ENCODE peak calls at places on chromosomes 4 and X, in four cellular contexts. One of them, this sample, is unnamed.
A peak's percentile ranks its signal among the peaks of the same experiment; 100 is the strongest.

GRCh38 chr4:8115916-8116315 is 42.7 kb downstream of the ABLIM2 start:
- DNase-seq in neuronal stem cell: no peak
- DNase-seq in body of pancreas: no peak
- DNase-seq in tibial artery: no peak
- DNase-seq in this sample: no peak

GRCh38 chr4:18568600-18568999 is 547.0 kb upstream of the LCORL start:
- DNase-seq in neuronal stem cell: no peak
- DNase-seq in body of pancreas: no peak
- DNase-seq in tibial artery: no peak
- DNase-seq in this sample: no peak

GRCh38 chr4:183987987-183988392 is 82.9 kb downstream of the STOX2 start:
- DNase-seq in neuronal stem cell: peak; percentile 83
- DNase-seq in body of pancreas: peak; percentile 27
- DNase-seq in tibial artery: peak; percentile 53
- DNase-seq in this sample: peak; percentile 91

GRCh38 chr4:88818650-88819470 is 121.2 kb upstream of the NAP1L5 start:
- DNase-seq in neuronal stem cell: peak; percentile 24
- DNase-seq in body of pancreas: peak; percentile 59
- DNase-seq in tibial artery: peak; percentile 47
- DNase-seq in this sample: peak; percentile 38

GRCh38 chr4:39698424-39699009 is 581 bp downstream of the UBE2K start:
- DNase-seq in neuronal stem cell: no peak
- DNase-seq in body of pancreas: peak; percentile 48
- DNase-seq in tibial artery: peak; percentile 44
- DNase-seq in this sample: peak; percentile 48

GRCh38 chr4:42708625-42709024 is 51.7 kb upstream of the ATP8A1 start:
- DNase-seq in neuronal stem cell: no peak
- DNase-seq in body of pancreas: no peak
- DNase-seq in tibial artery: no peak
- DNase-seq in this sample: no peak

GRCh38 chr4:8528713-8529112 is 51.5 kb upstream of the GPR78 start:
- DNase-seq in neuronal stem cell: no peak
- DNase-seq in body of pancreas: no peak
- DNase-seq in tibial artery: no peak
- DNase-seq in this sample: no peak

GRCh38 chr4:36824682-36825081 is 419.9 kb upstream of the NWD2 start:
- DNase-seq in neuronal stem cell: no peak
- DNase-seq in body of pancreas: no peak
- DNase-seq in tibial artery: no peak
- DNase-seq in this sample: no peak

GRCh38 chrX:2145672-2146412 is 354.9 kb downstream of the DHRSX start:
- DNase-seq in neuronal stem cell: no peak
- DNase-seq in body of pancreas: no peak
- DNase-seq in tibial artery: no peak
- DNase-seq in this sample: no peak

GRCh38 chr4:7886250-7886973 is 53.2 kb downstream of the AFAP1 start:
- DNase-seq in neuronal stem cell: no peak
- DNase-seq in body of pancreas: no peak
- DNase-seq in tibial artery: no peak
- DNase-seq in this sample: peak; percentile 56

GRCh38 chrX:2497961-2498780 is 2.6 kb downstream of the DHRSX start:
- DNase-seq in neuronal stem cell: no peak
- DNase-seq in body of pancreas: peak; percentile 58
- DNase-seq in tibial artery: no peak
- DNase-seq in this sample: peak; percentile 59

GRCh38 chr4:7412586-7412975 is 22.1 kb downstream of the PSAPL1 start:
- DNase-seq in neuronal stem cell: no peak
- DNase-seq in body of pancreas: no peak
- DNase-seq in tibial artery: peak; percentile 1
- DNase-seq in this sample: no peak

GRCh38 chrX:13837290-13837745 is 20.4 kb upstream of the GPM6B start:
- DNase-seq in neuronal stem cell: peak; percentile 5
- DNase-seq in body of pancreas: no peak
- DNase-seq in tibial artery: no peak
- DNase-seq in this sample: peak; percentile 55

GRCh38 chrX:129037389-129037788 is 485.9 kb downstream of the SMARCA1 start:
- DNase-seq in neuronal stem cell: no peak
- DNase-seq in body of pancreas: no peak
- DNase-seq in tibial artery: no peak
- DNase-seq in this sample: no peak

GRCh38 chrX:79117078-79117477 is 27.4 kb upstream of the GPR174 start:
- DNase-seq in neuronal stem cell: no peak
- DNase-seq in body of pancreas: no peak
- DNase-seq in tibial artery: no peak
- DNase-seq in this sample: no peak

GRCh38 chr4:44120646-44121045 is 328.0 kb downstream of the KCTD8 start:
- DNase-seq in neuronal stem cell: no peak
- DNase-seq in body of pancreas: no peak
- DNase-seq in tibial artery: no peak
- DNase-seq in this sample: no peak

GRCh38 chrX:41707218-41707617 is 16.8 kb upstream of the GPR82 start:
- DNase-seq in neuronal stem cell: no peak
- DNase-seq in body of pancreas: no peak
- DNase-seq in tibial artery: no peak
- DNase-seq in this sample: no peak

GRCh38 chr4:104986306-104986705 is 160.4 kb upstream of the TET2 start:
- DNase-seq in neuronal stem cell: no peak
- DNase-seq in body of pancreas: no peak
- DNase-seq in tibial artery: no peak
- DNase-seq in this sample: no peak

GRCh38 chrX:20270557-20270880 is 3.8 kb upstream of the RPS6KA3 start:
- DNase-seq in neuronal stem cell: no peak
- DNase-seq in body of pancreas: no peak
- DNase-seq in tibial artery: no peak
- DNase-seq in this sample: no peak

GRCh38 chrX:64204252-64204651 is 1.3 kb downstream of the AMER1 start:
- DNase-seq in neuronal stem cell: no peak
- DNase-seq in body of pancreas: peak; percentile 34
- DNase-seq in tibial artery: peak; percentile 19
- DNase-seq in this sample: no peak

GRCh38 chr4:165974647-165975335 is 101.8 kb downstream of the TLL1 start:
- DNase-seq in neuronal stem cell: no peak
- DNase-seq in body of pancreas: no peak
- DNase-seq in tibial artery: no peak
- DNase-seq in this sample: no peak

GRCh38 chr4:156773648-156774357 is 197.8 kb downstream of the PDGFC start:
- DNase-seq in neuronal stem cell: no peak
- DNase-seq in body of pancreas: no peak
- DNase-seq in tibial artery: no peak
- DNase-seq in this sample: no peak

GRCh38 chr4:176467011-176467410 is 147.2 kb downstream of the SPCS3 start:
- DNase-seq in neuronal stem cell: no peak
- DNase-seq in body of pancreas: no peak
- DNase-seq in tibial artery: no peak
- DNase-seq in this sample: no peak

GRCh38 chr4:1728061-1728980 is 7.0 kb downstream of the TACC3 start:
- DNase-seq in neuronal stem cell: no peak
- DNase-seq in body of pancreas: no peak
- DNase-seq in tibial artery: no peak
- DNase-seq in this sample: no peak

GRCh38 chr4:38017579-38017978 is 57.4 kb downstream of the PTTG2 start:
- DNase-seq in neuronal stem cell: no peak
- DNase-seq in body of pancreas: no peak
- DNase-seq in tibial artery: no peak
- DNase-seq in this sample: no peak

GRCh38 chr4:124948976-124949597 is 236.6 kb upstream of the ANKRD50 start:
- DNase-seq in neuronal stem cell: no peak
- DNase-seq in body of pancreas: no peak
- DNase-seq in tibial artery: no peak
- DNase-seq in this sample: no peak

GRCh38 chr4:168598191-168598590 is 101.3 kb downstream of the PALLD start:
- DNase-seq in neuronal stem cell: no peak
- DNase-seq in body of pancreas: no peak
- DNase-seq in tibial artery: no peak
- DNase-seq in this sample: no peak

GRCh38 chr4:797066-797465 is 28.9 kb downstream of the CPLX1 start:
- DNase-seq in neuronal stem cell: no peak
- DNase-seq in body of pancreas: no peak
- DNase-seq in tibial artery: no peak
- DNase-seq in this sample: no peak

GRCh38 chrX:100964362-100964761 is 5.1 kb upstream of the ARL13A start:
- DNase-seq in neuronal stem cell: no peak
- DNase-seq in body of pancreas: no peak
- DNase-seq in tibial artery: no peak
- DNase-seq in this sample: no peak

GRCh38 chrX:155148724-155149537 is 67.3 kb upstream of the VBP1 start:
- DNase-seq in neuronal stem cell: peak; percentile 0
- DNase-seq in body of pancreas: peak; percentile 33
- DNase-seq in tibial artery: no peak
- DNase-seq in this sample: peak; percentile 20

GRCh38 chr4:25131925-25132324 is 28.3 kb downstream of the SEPSECS start:
- DNase-seq in neuronal stem cell: peak; percentile 49
- DNase-seq in body of pancreas: no peak
- DNase-seq in tibial artery: no peak
- DNase-seq in this sample: no peak

GRCh38 chrX:63784902-63785692 is at the start of gene ARHGEF9:
- DNase-seq in neuronal stem cell: peak; percentile 44
- DNase-seq in body of pancreas: peak; percentile 11
- DNase-seq in tibial artery: peak; percentile 18
- DNase-seq in this sample: no peak

GRCh38 chr4:184163813-184164212 is 53.9 kb downstream of the ENPP6 start:
- DNase-seq in neuronal stem cell: no peak
- DNase-seq in body of pancreas: peak; percentile 73
- DNase-seq in tibial artery: peak; percentile 38
- DNase-seq in this sample: peak; percentile 81

GRCh38 chr4:112951362-112951962 is 98.0 kb upstream of the ANK2 start:
- DNase-seq in neuronal stem cell: no peak
- DNase-seq in body of pancreas: no peak
- DNase-seq in tibial artery: no peak
- DNase-seq in this sample: peak; percentile 27

GRCh38 chr4:961651-962230 is 11.6 kb downstream of the DGKQ start:
- DNase-seq in neuronal stem cell: no peak
- DNase-seq in body of pancreas: no peak
- DNase-seq in tibial artery: no peak
- DNase-seq in this sample: no peak

GRCh38 chr4:75916091-75916661 is 13.9 kb upstream of the PPEF2 start:
- DNase-seq in neuronal stem cell: peak; percentile 21
- DNase-seq in body of pancreas: peak; percentile 29
- DNase-seq in tibial artery: no peak
- DNase-seq in this sample: peak; percentile 77

DNA sequence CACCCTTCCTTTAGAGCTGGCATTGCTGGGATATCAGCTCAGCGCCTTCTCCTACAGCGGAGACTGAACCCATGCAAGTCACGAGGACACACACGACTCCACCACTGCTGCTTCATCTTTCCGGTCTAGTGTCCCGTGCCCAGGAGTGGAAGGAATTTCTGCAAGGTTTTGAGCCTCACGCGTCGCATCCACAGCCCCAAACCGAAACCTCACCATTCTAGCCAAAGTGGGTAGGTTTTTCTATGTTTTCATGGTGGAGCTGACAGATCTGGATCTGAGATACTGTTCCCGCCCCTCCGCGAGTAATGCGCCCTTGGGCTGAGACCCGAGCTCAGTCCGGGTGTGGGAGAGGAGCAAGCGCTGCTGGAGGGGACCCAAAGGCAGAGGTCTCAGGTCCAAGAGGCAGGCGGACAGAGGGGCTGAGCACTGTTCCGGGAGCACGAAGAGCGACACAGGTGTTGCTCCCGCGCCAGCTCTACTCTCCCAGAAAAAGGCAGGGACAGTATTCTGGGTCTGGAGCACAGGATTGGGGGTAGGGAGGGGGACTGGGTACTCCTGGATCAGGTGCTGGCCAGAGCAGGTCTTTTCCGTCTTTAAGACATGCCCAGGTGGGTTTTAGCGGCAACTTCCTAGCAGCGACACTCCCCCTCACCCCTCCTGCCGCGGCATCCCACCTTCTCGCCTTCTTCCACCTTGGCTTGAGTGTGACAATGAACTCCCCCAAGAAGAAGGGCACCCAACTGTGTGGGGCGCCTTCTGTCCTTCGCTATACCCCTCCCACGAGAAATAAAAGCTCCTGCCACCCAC is 1.9 kb downstream of the EPHA5 start:
- DNase-seq in neuronal stem cell: peak; percentile 26
- DNase-seq in body of pancreas: peak; percentile 12
- DNase-seq in tibial artery: peak; percentile 29
- DNase-seq in this sample: peak; percentile 21
- H3K4me1 ChIP-seq in neuronal stem cell: peaks cover 15% of the 10 kb centered on the region
- H3K4me1 ChIP-seq in body of pancreas: peaks cover 34% of the 10 kb centered on the region
- H3K4me1 ChIP-seq in tibial artery: no peaks in the 10 kb centered on the region
- H3K4me1 ChIP-seq in this sample: peaks cover 14% of the 10 kb centered on the region

GRCh38 chr4:108081251-108081650 is 87.5 kb downstream of the LEF1 start:
- DNase-seq in neuronal stem cell: no peak
- DNase-seq in body of pancreas: no peak
- DNase-seq in tibial artery: no peak
- DNase-seq in this sample: no peak
- H3K4me3 ChIP-seq in neuronal stem cell: no peak overlapping the region
- H3K4me3 ChIP-seq in body of pancreas: no peak overlapping the region
- H3K4me3 ChIP-seq in tibial artery: no peak overlapping the region
- H3K4me3 ChIP-seq in this sample: no peak overlapping the region

DNA sequence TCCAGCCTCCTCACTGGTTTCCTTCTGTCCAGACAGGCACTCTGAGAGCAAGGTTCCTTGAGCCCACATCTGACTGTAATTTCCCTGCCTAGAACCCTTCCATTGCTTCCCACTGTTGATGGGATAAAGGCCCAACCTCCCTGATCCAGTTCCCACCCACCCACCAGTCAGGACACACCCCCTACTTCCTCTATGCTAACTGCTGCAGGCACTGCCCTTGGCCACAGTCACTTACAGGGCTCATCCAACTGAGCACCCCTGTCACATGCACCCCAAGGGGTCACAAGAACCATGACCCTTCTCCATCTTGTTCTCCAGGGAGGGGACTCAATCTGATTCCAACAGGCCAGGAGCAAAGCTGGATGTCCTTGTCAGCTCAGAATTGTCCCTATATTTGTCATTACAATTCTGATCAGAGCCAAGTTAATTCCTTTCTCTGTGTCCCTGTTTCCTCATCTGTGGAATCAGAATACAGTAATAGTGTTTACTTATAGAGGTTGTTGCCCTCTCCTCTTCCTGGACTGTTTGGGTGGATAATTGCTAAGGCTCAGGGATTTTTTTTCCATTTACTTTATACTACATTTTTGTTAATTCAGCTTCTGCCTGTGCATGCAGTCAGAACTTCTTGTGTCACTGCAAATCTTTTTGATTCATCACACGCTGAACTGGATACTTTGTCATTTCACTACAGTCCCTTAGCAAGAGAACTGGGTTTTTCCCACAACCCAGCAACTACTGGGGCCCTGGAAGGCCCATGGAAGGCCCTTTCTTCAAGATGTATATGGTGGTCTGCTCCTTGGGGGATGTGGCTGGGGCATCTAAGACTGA is 105.6 kb upstream of the MAMLD1 start:
- DNase-seq in neuronal stem cell: no peak
- DNase-seq in body of pancreas: no peak
- DNase-seq in tibial artery: no peak
- DNase-seq in this sample: no peak
- H3K27me3 ChIP-seq in neuronal stem cell: peaks cover 32% of the 10 kb centered on the region
- H3K27me3 ChIP-seq in body of pancreas: no peaks in the 10 kb centered on the region
- H3K27me3 ChIP-seq in tibial artery: no peaks in the 10 kb centered on the region
- H3K27me3 ChIP-seq in this sample: peaks cover 2% of the 10 kb centered on the region

GRCh38 chrX:50700921-50701320 is 113.1 kb downstream of the SHROOM4 start:
- DNase-seq in neuronal stem cell: peak; percentile 44
- DNase-seq in body of pancreas: no peak
- DNase-seq in tibial artery: no peak
- DNase-seq in this sample: peak; percentile 96

GRCh38 chrX:50704360-50704759 is 109.6 kb downstream of the SHROOM4 start:
- DNase-seq in neuronal stem cell: no peak
- DNase-seq in body of pancreas: no peak
- DNase-seq in tibial artery: no peak
- DNase-seq in this sample: peak; percentile 41

GRCh38 chrX:50697691-50698090 is 116.3 kb downstream of the SHROOM4 start:
- DNase-seq in neuronal stem cell: no peak
- DNase-seq in body of pancreas: no peak
- DNase-seq in tibial artery: no peak
- DNase-seq in this sample: peak; percentile 50

GRCh38 chrX:50698944-50699343 is 115.0 kb downstream of the SHROOM4 start:
- DNase-seq in neuronal stem cell: no peak
- DNase-seq in body of pancreas: no peak
- DNase-seq in tibial artery: no peak
- DNase-seq in this sample: no peak
- H3K4me1 ChIP-seq in neuronal stem cell: no peaks in the 10 kb centered on the region
- H3K4me1 ChIP-seq in body of pancreas: no peaks in the 10 kb centered on the region
- H3K4me1 ChIP-seq in tibial artery: no peaks in the 10 kb centered on the region
- H3K4me1 ChIP-seq in this sample: peaks cover 43% of the 10 kb centered on the region

This sample was measured in HAP-1.